ENCODE peak calls at places on chromosomes 13 and 19, in six cellular contexts. E is upper lobe of right lung, F is IMR-90, J is lower leg skin, B is HFF-Myc, R is Peyer's patch. X is an unnamed sample.

GRCh38 chr19:43439183-43440063 is 24.7 kb downstream of the TEX101 start:
- DNase-seq in E (no peak), F (no peak), J (no peak), R (peak), B (peak), X (no peak)

GRCh38 chr19:56538761-56539263 is at the start of gene ZFP28:
- DNase-seq in J (peak), F (no peak), B (no peak), E (peak), R (peak), X (peak)

GRCh38 chr19:2561221-2561620 is 85.3 kb downstream of the GADD45B start:
- DNase-seq in F (no peak), E (no peak), B (no peak), J (no peak), R (no peak), X (no peak)

GRCh38 chr19:40923934-40924391 is 41.9 kb upstream of the CYP2A7 start:
- DNase-seq in F (no peak), J (no peak), B (no peak), E (peak), R (peak), X (no peak)

GRCh38 chr13:97223711-97224461 is 1.8 kb downstream of the MBNL2 start:
- DNase-seq in B (peak), E (no peak), F (peak), R (peak), J (peak), X (no peak)

GRCh38 chr19:34574704-34575103 is 93.1 kb downstream of the WTIP start:
- DNase-seq in F (no peak), R (no peak), J (no peak), E (no peak), B (no peak), X (no peak)

GRCh38 chr19:35665157-35665556 is 1.2 kb upstream of the UPK1A start:
- DNase-seq in R (no peak), E (no peak), F (no peak), J (no peak), B (no peak), X (no peak)

GRCh38 chr13:76289558-76289957 is 596.6 kb downstream of the KCTD12 start:
- DNase-seq in F (no peak), E (no peak), J (no peak), B (no peak), R (no peak), X (no peak)

GRCh38 chr19:756232-756631 is 5.3 kb downstream of the MISP start:
- DNase-seq in R (peak), J (no peak), F (peak), B (no peak), E (no peak), X (no peak)

GRCh38 chr13:58004761-58005160 is 373.2 kb downstream of the PCDH17 start:
- DNase-seq in J (no peak), F (no peak), B (no peak), E (no peak), R (no peak), X (no peak)

GRCh38 chr19:23799321-23799720 is 40.6 kb upstream of the ZNF681 start:
- DNase-seq in E (no peak), F (no peak), B (no peak), R (no peak), J (no peak), X (no peak)

GRCh38 chr19:19562665-19563347 is 24.7 kb downstream of the CILP2 start:
- DNase-seq in F (no peak), B (no peak), E (no peak), J (no peak), R (peak), X (no peak)

GRCh38 chr13:114054269-114054668 is 78.2 kb downstream of the RASA3 start:
- DNase-seq in B (no peak), R (no peak), E (no peak), F (no peak), J (no peak), X (no peak)

GRCh38 chr13:48125794-48126228 is 30.9 kb upstream of the MED4 start:
- DNase-seq in E (no peak), R (no peak), B (no peak), J (no peak), F (no peak), X (no peak)

GRCh38 chr13:113034451-113035208 is 65.6 kb downstream of the MCF2L start:
- DNase-seq in J (peak), E (no peak), F (peak), R (peak), B (peak), X (no peak)

GRCh38 chr13:107200491-107200890 is 632.6 kb upstream of the ARGLU1 start:
- DNase-seq in B (no peak), J (no peak), R (no peak), E (no peak), F (peak), X (no peak)

DNA sequence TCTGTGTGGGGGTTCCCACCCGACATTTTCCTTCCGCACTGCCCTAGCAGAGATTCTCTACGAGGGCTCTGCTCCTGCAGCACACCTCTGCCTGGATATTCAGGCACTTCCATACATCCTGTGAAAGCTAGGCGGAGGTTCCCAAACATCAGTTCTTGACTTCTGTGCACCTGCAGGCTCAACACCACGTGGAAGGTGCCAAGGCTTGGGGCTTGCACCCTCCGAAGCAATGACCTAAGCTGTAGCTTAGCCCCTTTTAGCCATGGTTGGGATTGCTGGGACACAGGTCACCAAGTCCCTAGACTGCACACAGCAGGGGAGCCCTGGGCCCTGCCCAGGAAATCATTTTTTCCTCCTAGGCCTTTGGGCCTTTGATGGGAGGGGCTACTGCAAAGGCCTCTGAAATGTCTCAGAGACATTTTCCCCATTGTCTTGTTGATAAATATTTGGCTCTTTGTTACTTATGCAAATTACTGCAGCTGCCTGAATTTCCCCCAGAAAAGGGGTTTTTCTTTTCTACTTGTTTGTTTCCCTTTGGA is 1004.8 kb downstream of the OLFM4 start:
- DNase-seq in F (no peak), E (no peak), J (no peak), R (no peak), B (no peak), X (no peak)
- H3K4me3 ChIP-seq in F (no peak), E (no peak), J (no peak), R (no peak), B (no peak), X (no peak)

GRCh38 chr19:17966115-17966455 is 822 bp upstream of the KCNN1 start:
- DNase-seq in J (no peak), R (no peak), B (no peak), F (no peak), E (no peak), X (no peak)
- H3K4me3 ChIP-seq in J (no peak), R (no peak), B (no peak), F (no peak), E (no peak), X (no peak)

GRCh38 chr19:57946316-57946715 is 1.2 kb downstream of the ZNF256 start:
- DNase-seq in J (no peak), R (no peak), B (no peak), E (no peak), F (no peak), X (no peak)
- H3K4me3 ChIP-seq in J (no peak), R (no peak), B (peak), E (peak), F (no peak), X (no peak)

DNA sequence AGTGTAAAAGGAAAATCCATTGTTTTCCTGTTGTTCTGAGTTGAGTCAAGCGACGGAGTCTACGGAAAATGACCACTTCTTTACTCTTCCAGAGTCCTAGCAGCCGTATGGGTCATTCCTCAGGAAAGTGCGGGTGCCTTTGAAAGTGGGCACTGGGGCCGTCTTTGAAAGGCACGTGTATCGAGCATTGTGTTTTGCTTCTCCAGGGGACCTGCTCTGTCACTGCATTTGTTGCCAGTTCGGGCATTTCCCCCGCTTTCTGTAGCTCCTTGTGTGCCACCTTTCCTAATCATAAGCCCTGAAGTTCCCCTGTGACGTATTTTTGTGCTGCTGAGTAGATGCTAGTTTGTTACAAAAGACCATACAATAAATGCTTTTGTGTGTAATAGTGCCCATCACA is 24.3 kb downstream of the SPATA13 start:
- DNase-seq in E (no peak), F (no peak), J (no peak), R (no peak), B (no peak), X (no peak)
- H3K4me3 ChIP-seq in E (no peak), F (no peak), J (no peak), R (no peak), B (no peak), X (no peak)